ENCODE peak calls at places on chromosomes 4 and X, in six cellular contexts. K, C, S, B, Q and G are unnamed samples.

GRCh38 chrX:153395613-153396319 is 5.4 kb downstream of the PNMA6E start:
- DNase-seq in K (no peak), C (peak), S (no peak), B (no peak), Q (no peak), G (no peak)

GRCh38 chr4:101158136-101158485 is 189.2 kb downstream of the PPP3CA start:
- DNase-seq in K (no peak), C (no peak), S (no peak), B (no peak), Q (no peak), G (no peak)

GRCh38 chr4:26490111-26490979 is at the start of gene CCKAR:
- DNase-seq in K (no peak), C (no peak), S (no peak), B (no peak), Q (no peak), G (no peak)

GRCh38 chrX:37904833-37905232 is 57.5 kb upstream of the DYNLT3 start:
- DNase-seq in K (no peak), C (no peak), S (no peak), B (no peak), Q (no peak), G (no peak)

GRCh38 chrX:13868481-13869040 is 51.7 kb upstream of the GPM6B start:
- DNase-seq in K (no peak), C (no peak), S (no peak), B (no peak), Q (no peak), G (no peak)

GRCh38 chrX:23907106-23907495 is 637 bp downstream of the APOO start:
- DNase-seq in K (no peak), C (no peak), S (no peak), B (no peak), Q (no peak), G (no peak)

GRCh38 chr4:129218355-129218754 is 122.4 kb downstream of the C4orf33 start:
- DNase-seq in K (no peak), C (no peak), S (no peak), B (no peak), Q (peak), G (no peak)

GRCh38 chr4:61739899-61740298 is 539.8 kb downstream of the ADGRL3 start:
- DNase-seq in K (no peak), C (no peak), S (no peak), B (no peak), Q (no peak), G (no peak)

GRCh38 chrX:7586126-7586525 is 256.8 kb upstream of the VCX start:
- DNase-seq in K (peak), C (no peak), S (no peak), B (no peak), Q (no peak), G (no peak)

GRCh38 chr4:183142566-183143545 is 43.8 kb downstream of the WWC2 start:
- DNase-seq in K (no peak), C (no peak), S (no peak), B (no peak), Q (peak), G (no peak)

GRCh38 chr4:42425146-42426065 is 28.1 kb downstream of the SHISA3 start:
- DNase-seq in K (no peak), C (no peak), S (no peak), B (no peak), Q (no peak), G (no peak)

GRCh38 chr4:128393111-128393704 is 105.6 kb upstream of the PGRMC2 start:
- DNase-seq in K (peak), C (no peak), S (no peak), B (no peak), Q (peak), G (no peak)

GRCh38 chr4:152255437-152255836 is 280.5 kb downstream of the FBXW7 start:
- DNase-seq in K (peak), C (no peak), S (peak), B (no peak), Q (no peak), G (no peak)

GRCh38 chr4:10108818-10109783 is 7.5 kb downstream of the WDR1 start:
- DNase-seq in K (no peak), C (no peak), S (no peak), B (no peak), Q (no peak), G (no peak)

GRCh38 chrX:17294561-17294960 is 80.4 kb upstream of the NHS start:
- DNase-seq in K (no peak), C (no peak), S (no peak), B (no peak), Q (no peak), G (no peak)

GRCh38 chrX:103571121-103571520 is 14.2 kb upstream of the TCEAL4 start:
- DNase-seq in K (no peak), C (no peak), S (no peak), B (no peak), Q (no peak), G (no peak)

GRCh38 chr4:181503800-181504364 is 739.3 kb upstream of the TENM3 start:
- DNase-seq in K (no peak), C (no peak), S (no peak), B (no peak), Q (no peak), G (no peak)

GRCh38 chr4:47668810-47669408 is 169.0 kb downstream of the CORIN start:
- DNase-seq in K (peak), C (no peak), S (no peak), B (no peak), Q (peak), G (no peak)